ENCODE peak calls at places on chromosomes 12 and 14, in ten cellular contexts. Z is tibial artery; G is effector memory CD4-positive, alpha-beta T cell; S is MM.1S; J is small intestine; K is brain microvascular endothelial cell; H is astrocyte; R is dorsolateral prefrontal cortex; E is PC-3; C is spleen. X is an unnamed sample.

GRCh38 chr12:27220988-27221345 is 23.1 kb upstream of the STK38L start:
- DNase-seq in E (no peak), R (no peak), K (no peak), G (no peak), S (no peak), J (no peak), Z (no peak), H (no peak), C (no peak), X (no peak)

GRCh38 chr12:52827499-52828090 is 6.5 kb downstream of the KRT79 start:
- DNase-seq in R (no peak), E (no peak), H (no peak), G (no peak), S (no peak), K (no peak), C (no peak), J (no peak), Z (no peak), X (no peak)

GRCh38 chr12:75933136-75933535 is 98.4 kb downstream of the PHLDA1 start:
- DNase-seq in E (peak), C (no peak), Z (no peak), G (no peak), R (no peak), H (peak), K (peak), S (no peak), J (no peak), X (no peak)

GRCh38 chr14:84090837-84091236 is 1439.1 kb upstream of the FLRT2 start:
- DNase-seq in C (peak), Z (no peak), R (no peak), E (no peak), G (no peak), K (no peak), J (no peak), S (no peak), H (no peak), X (no peak)

GRCh38 chr14:24331731-24332093 is 3.2 kb downstream of the ADCY4 start:
- DNase-seq in G (no peak), S (no peak), J (no peak), K (no peak), H (no peak), Z (no peak), C (peak), E (no peak), R (no peak), X (no peak)

GRCh38 chr14:30994681-30995620 is 30.5 kb upstream of the AP4S1 start:
- DNase-seq in S (no peak), R (no peak), H (peak), J (no peak), K (no peak), C (no peak), E (peak), Z (no peak), G (no peak), X (no peak)

GRCh38 chr14:94640721-94641631 is 28.8 kb downstream of the SERPINA3 start:
- DNase-seq in Z (no peak), G (no peak), H (no peak), E (no peak), K (no peak), J (peak), R (no peak), S (no peak), C (no peak), X (no peak)

GRCh38 chr14:53399057-53399456 is 245.9 kb upstream of the DDHD1 start:
- DNase-seq in G (no peak), K (peak), C (no peak), E (peak), Z (no peak), J (no peak), R (no peak), H (peak), S (no peak), X (no peak)

GRCh38 chr12:93813972-93814821 is 137.0 kb downstream of the CRADD start:
- DNase-seq in R (peak), H (peak), J (no peak), K (peak), G (no peak), E (no peak), C (no peak), S (no peak), Z (peak), X (peak)

GRCh38 chr12:126874427-126875026 is 1392.4 kb upstream of the TMEM132C start:
- DNase-seq in E (peak), R (peak), S (peak), Z (peak), C (peak), J (peak), G (peak), K (peak), H (peak), X (peak)

GRCh38 chr12:99959549-99960170 is 25.1 kb downstream of the ANKS1B start:
- DNase-seq in C (no peak), H (peak), J (no peak), E (peak), Z (no peak), S (no peak), R (no peak), G (no peak), K (no peak), X (no peak)

GRCh38 chr12:30573145-30573544 is 122.5 kb downstream of the IPO8 start:
- DNase-seq in H (no peak), J (no peak), K (no peak), S (no peak), C (no peak), E (no peak), Z (no peak), G (no peak), R (no peak), X (no peak)

GRCh38 chr14:46399049-46399448 is 252.5 kb downstream of the RPL10L start:
- DNase-seq in E (no peak), G (no peak), R (no peak), C (no peak), Z (no peak), K (no peak), S (no peak), J (no peak), H (no peak), X (no peak)

GRCh38 chr12:11855993-11856374 is 206.5 kb downstream of the ETV6 start:
- DNase-seq in Z (no peak), G (no peak), J (no peak), H (no peak), K (no peak), C (no peak), R (no peak), E (no peak), S (no peak), X (no peak)
- H3K27ac ChIP-seq in Z (no peak), G (no peak), J (no peak), H (no peak), K (no peak), C (peak), R (peak), E (no peak), S (no peak), X (peak)

GRCh38 chr14:99535908-99536778 is 54.9 kb downstream of the CCNK start:
- DNase-seq in J (no peak), S (no peak), R (no peak), C (no peak), K (no peak), H (no peak), E (no peak), Z (no peak), G (no peak), X (no peak)
- H3K27ac ChIP-seq in J (no peak), S (no peak), R (no peak), C (no peak), K (no peak), H (no peak), E (no peak), Z (no peak), G (no peak), X (no peak)

GRCh38 chr12:116074686-116075085 is 202.8 kb downstream of the MED13L start:
- DNase-seq in Z (no peak), H (no peak), R (no peak), C (no peak), G (no peak), E (no peak), K (no peak), S (no peak), J (no peak), X (no peak)
- H3K27ac ChIP-seq in Z (no peak), H (no peak), R (no peak), C (no peak), G (no peak), E (no peak), K (no peak), S (no peak), J (no peak), X (no peak)

GRCh38 chr14:105398044-105398725 is at the start of gene TEX22:
- DNase-seq in R (peak), H (peak), C (peak), E (peak), Z (peak), G (peak), J (peak), K (peak), S (peak), X (peak)
- H3K27ac ChIP-seq in R (peak), H (peak), C (peak), E (peak), Z (peak), G (peak), J (peak), K (peak), S (no peak), X (peak)

X was measured in caudate nucleus.